ENCODE peak calls at places on chromosomes 3 and 15, in seven cellular contexts. C is A549, Z is body of pancreas, P is AG04450, E is lower lobe of right lung, H is upper lobe of left lung, V is AG10803. O is an unnamed sample.
A peak's percentile ranks its signal among the peaks of the same experiment; 100 is the strongest.

GRCh38 chr15:62419206-62419605 is 254.1 kb upstream of the C2CD4B start:
- DNase-seq in C (no peak), Z (no peak), P (no peak), E (no peak), H (no peak), V (no peak), O (no peak)

GRCh38 chr15:77633913-77634265 is 1.2 kb upstream of the LINGO1 start:
- DNase-seq in C (no peak), Z (no peak), P (no peak), E (no peak), H (no peak), V (no peak), O (no peak)

GRCh38 chr3:36991923-36992805 is 767 bp downstream of the EPM2AIP1 start:
- DNase-seq in C (peak; percentile 8), Z (peak; percentile 21), P (peak; percentile 15), E (no peak), H (no peak), V (peak; percentile 67), O (no peak)

GRCh38 chr3:71724584-71725278 is 471 bp downstream of the EIF4E3 start:
- DNase-seq in C (peak; percentile 44), Z (peak; percentile 56), P (no peak), E (peak; percentile 60), H (peak; percentile 91), V (no peak), O (no peak)

GRCh38 chr3:155604126-155604525 is 140.7 kb downstream of the PLCH1 start:
- DNase-seq in C (no peak), Z (no peak), P (no peak), E (no peak), H (no peak), V (no peak), O (no peak)

GRCh38 chr3:60363817-60364216 is 887.4 kb downstream of the FHIT start:
- DNase-seq in C (no peak), Z (no peak), P (peak; percentile 23), E (no peak), H (no peak), V (no peak), O (no peak)

GRCh38 chr3:120274739-120275167 is 10.3 kb downstream of the GPR156 start:
- DNase-seq in C (no peak), Z (peak; percentile 37), P (peak; percentile 2), E (no peak), H (no peak), V (no peak), O (peak; percentile 26)

GRCh38 chr3:107904536-107905066 is 186.2 kb downstream of the CD47 start:
- DNase-seq in C (no peak), Z (no peak), P (no peak), E (no peak), H (no peak), V (no peak), O (no peak)

GRCh38 chr3:127925384-127925783 is 10.4 kb downstream of the KBTBD12 start:
- DNase-seq in C (no peak), Z (no peak), P (no peak), E (no peak), H (no peak), V (no peak), O (no peak)

GRCh38 chr15:62798536-62798935 is 244.0 kb upstream of the TPM1 start:
- DNase-seq in C (no peak), Z (no peak), P (no peak), E (no peak), H (no peak), V (no peak), O (no peak)

GRCh38 chr3:130839815-130840214 is 54.1 kb upstream of the ATP2C1 start:
- DNase-seq in C (no peak), Z (no peak), P (no peak), E (no peak), H (no peak), V (no peak), O (no peak)

GRCh38 chr3:176522436-176522835 is 674.8 kb downstream of the TBL1XR1 start:
- DNase-seq in C (no peak), Z (no peak), P (no peak), E (no peak), H (no peak), V (no peak), O (no peak)

GRCh38 chr3:162328649-162329048 is 832.0 kb downstream of the OTOL1 start:
- DNase-seq in C (no peak), Z (no peak), P (no peak), E (no peak), H (no peak), V (no peak), O (no peak)

GRCh38 chr3:4290272-4290893 is 12.8 kb upstream of the SETMAR start:
- DNase-seq in C (peak; percentile 16), Z (peak; percentile 41), P (no peak), E (no peak), H (no peak), V (peak; percentile 47), O (no peak)

GRCh38 chr15:92468987-92469386 is 75.3 kb downstream of the ST8SIA2 start:
- DNase-seq in C (no peak), Z (no peak), P (no peak), E (no peak), H (no peak), V (no peak), O (no peak)

GRCh38 chr3:40691598-40691905 is 166.8 kb downstream of the ZNF621 start:
- DNase-seq in C (no peak), Z (peak; percentile 23), P (no peak), E (no peak), H (no peak), V (peak; percentile 1), O (no peak)

GRCh38 chr15:42711746-42712145 is 25.2 kb downstream of the CDAN1 start:
- DNase-seq in C (no peak), Z (no peak), P (no peak), E (no peak), H (no peak), V (no peak), O (no peak)

GRCh38 chr3:129382366-129382765 is 46.1 kb downstream of the EFCAB12 start:
- DNase-seq in C (no peak), Z (no peak), P (no peak), E (no peak), H (no peak), V (no peak), O (no peak)

GRCh38 chr3:27391796-27392195 is 22.6 kb upstream of the NEK10 start:
- DNase-seq in C (no peak), Z (no peak), P (no peak), E (no peak), H (no peak), V (no peak), O (no peak)

GRCh38 chr15:89743594-89743993 is 7.5 kb downstream of the MESP1 start:
- DNase-seq in C (no peak), Z (no peak), P (no peak), E (no peak), H (no peak), V (no peak), O (no peak)

GRCh38 chr15:52021892-52022540 is 3.0 kb downstream of the MAPK6 start:
- DNase-seq in C (no peak), Z (no peak), P (no peak), E (no peak), H (no peak), V (no peak), O (no peak)

DNA sequence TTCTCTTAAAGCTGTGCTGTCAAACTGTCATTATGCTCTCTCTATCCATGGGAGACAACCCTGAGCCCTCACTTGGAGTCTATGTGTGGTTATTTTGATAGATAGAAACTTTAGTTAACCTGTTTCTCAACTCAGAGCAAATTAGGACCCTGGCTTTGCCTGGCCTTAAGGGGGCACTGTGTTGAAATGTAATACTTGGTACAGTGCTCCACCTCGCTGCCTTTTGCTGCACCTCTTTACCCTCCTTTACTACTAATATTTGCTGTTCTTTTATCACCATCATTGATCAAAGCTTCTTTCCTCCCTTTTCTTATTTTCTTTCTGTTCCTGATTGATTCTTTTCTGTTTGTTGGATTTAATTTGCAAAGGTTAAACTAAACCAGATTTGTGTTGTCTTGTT is 34.3 kb downstream of the STT3B start:
- DNase-seq in C (no peak), Z (no peak), P (no peak), E (no peak), H (no peak), V (no peak), O (no peak)
- TF ChIP-seq CTCF in C (peak; percentile 41), Z (no peak), P (peak; percentile 26), E (peak; percentile 29), H (no peak), V (peak; percentile 27), O (peak; percentile 32)

DNA sequence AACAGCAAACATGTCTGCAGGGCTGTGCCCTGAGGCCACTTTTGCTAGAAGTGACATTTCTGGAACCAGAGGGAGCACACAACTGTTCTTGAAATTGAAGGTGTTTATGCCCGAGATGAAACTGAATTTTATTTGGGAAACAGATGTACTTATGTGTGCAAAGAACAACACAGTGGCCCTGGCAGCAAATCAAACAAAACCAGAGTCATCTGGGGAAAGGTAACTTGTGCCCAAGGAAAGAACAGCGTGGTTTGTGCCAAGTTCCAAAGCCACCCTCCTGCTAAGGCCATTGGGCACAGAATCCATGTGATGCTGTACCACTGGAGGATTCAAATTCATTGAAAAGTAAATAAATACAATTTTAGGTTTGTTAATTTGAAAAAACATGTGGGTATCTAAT is 31.2 kb upstream of the RARRES1 start:
- DNase-seq in C (no peak), Z (no peak), P (no peak), E (no peak), H (no peak), V (no peak), O (peak; percentile 72)
- H3K4me3 ChIP-seq in C (no peak overlapping the region), Z (no peak overlapping the region), P (no peak overlapping the region), E (no peak overlapping the region), H (no peak overlapping the region), V (no peak overlapping the region), O (no peak overlapping the region)

GRCh38 chr15:79678032-79678701 is 218.6 kb downstream of the MTHFS start:
- DNase-seq in C (no peak), Z (no peak), P (no peak), E (no peak), H (no peak), V (no peak), O (no peak)

GRCh38 chr15:79676621-79677020 is 220.2 kb downstream of the MTHFS start:
- DNase-seq in C (no peak), Z (no peak), P (no peak), E (no peak), H (no peak), V (no peak), O (no peak)

GRCh38 chr15:79675982-79676381 is 220.8 kb downstream of the MTHFS start:
- DNase-seq in C (no peak), Z (no peak), P (no peak), E (no peak), H (no peak), V (peak; percentile 5), O (no peak)

GRCh38 chr15:79673416-79674123 is 223.2 kb downstream of the MTHFS start:
- DNase-seq in C (peak; percentile 50), Z (no peak), P (no peak), E (no peak), H (no peak), V (peak; percentile 68), O (no peak)

DNA sequence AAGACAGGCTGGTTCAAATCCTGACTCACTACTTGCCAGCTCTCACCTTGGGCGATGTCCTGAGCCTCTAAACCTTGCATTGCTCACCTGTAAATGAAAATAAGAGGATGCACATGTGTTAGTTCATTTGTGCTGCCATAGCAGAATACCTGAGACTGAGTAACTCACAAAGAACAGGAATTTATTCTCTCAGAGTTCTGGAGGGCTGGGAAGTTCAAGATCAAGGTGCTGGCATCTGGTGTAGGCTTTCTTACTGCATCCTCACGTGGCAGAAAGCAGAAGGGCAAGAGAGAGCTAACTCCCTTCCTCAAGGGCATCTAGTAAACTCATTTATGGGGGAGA is 222.7 kb downstream of the MTHFS start:
- DNase-seq in C (no peak), Z (no peak), P (no peak), E (no peak), H (no peak), V (no peak), O (no peak)
- TF ChIP-seq CTCF in C (no peak), Z (no peak), P (no peak), E (no peak), H (no peak), V (no peak), O (no peak)

GRCh38 chr3:13282528-13282985 is 137.6 kb downstream of the NUP210 start:
- DNase-seq in C (no peak), Z (no peak), P (no peak), E (peak; percentile 39), H (peak; percentile 84), V (no peak), O (no peak)
- H3K4me3 ChIP-seq in C (peak overlapping the region; percentile 83), Z (peak overlapping the region; percentile 37), P (no peak overlapping the region), E (peak overlapping the region; percentile 58), H (peak overlapping the region; percentile 51), V (no peak overlapping the region), O (no peak overlapping the region)

O was measured in LNCaP clone FGC.